ENCODE peak calls at places on chromosome 5, in ten cellular contexts. One of them, this sample, is unnamed.

GRCh38 chr5:143572270-143572669 is 168.8 kb upstream of the NR3C1 start:
- DNase-seq in B cell: no peak
- DNase-seq in fibroblast of villous mesenchyme: no peak
- DNase-seq in DMS153: no peak
- DNase-seq in GM10248: no peak
- DNase-seq in aorta: no peak
- DNase-seq in neural crest cell: no peak
- DNase-seq in GM18507: no peak
- DNase-seq in A549: no peak
- DNase-seq in WTC11: no peak
- DNase-seq in this sample: no peak

GRCh38 chr5:88761269-88761880 is 121.6 kb downstream of the MEF2C start:
- DNase-seq in B cell: no peak
- DNase-seq in fibroblast of villous mesenchyme: no peak
- DNase-seq in DMS153: no peak
- DNase-seq in GM10248: no peak
- DNase-seq in aorta: no peak
- DNase-seq in neural crest cell: no peak
- DNase-seq in GM18507: no peak
- DNase-seq in A549: no peak
- DNase-seq in WTC11: no peak
- DNase-seq in this sample: no peak

GRCh38 chr5:138180183-138180782 is 1.4 kb downstream of the KIF20A start:
- DNase-seq in B cell: no peak
- DNase-seq in fibroblast of villous mesenchyme: peak; percentile 63
- DNase-seq in DMS153: peak; percentile 1
- DNase-seq in GM10248: peak; percentile 53
- DNase-seq in aorta: no peak
- DNase-seq in neural crest cell: peak; percentile 6
- DNase-seq in GM18507: peak; percentile 15
- DNase-seq in A549: peak; percentile 81
- DNase-seq in WTC11: no peak
- DNase-seq in this sample: peak; percentile 15

GRCh38 chr5:96067902-96068614 is 106.4 kb upstream of the ELL2 start:
- DNase-seq in B cell: no peak
- DNase-seq in fibroblast of villous mesenchyme: peak; percentile 90
- DNase-seq in DMS153: no peak
- DNase-seq in GM10248: no peak
- DNase-seq in aorta: no peak
- DNase-seq in neural crest cell: no peak
- DNase-seq in GM18507: no peak
- DNase-seq in A549: peak; percentile 85
- DNase-seq in WTC11: no peak
- DNase-seq in this sample: peak; percentile 70

GRCh38 chr5:10301842-10302610 is 5.7 kb downstream of the CMBL start:
- DNase-seq in B cell: no peak
- DNase-seq in fibroblast of villous mesenchyme: peak; percentile 14
- DNase-seq in DMS153: peak; percentile 39
- DNase-seq in GM10248: no peak
- DNase-seq in aorta: peak; percentile 87
- DNase-seq in neural crest cell: no peak
- DNase-seq in GM18507: no peak
- DNase-seq in A549: peak; percentile 70
- DNase-seq in WTC11: no peak
- DNase-seq in this sample: no peak

GRCh38 chr5:142215915-142216681 is 107.5 kb downstream of the NDFIP1 start:
- DNase-seq in B cell: no peak
- DNase-seq in fibroblast of villous mesenchyme: peak; percentile 98
- DNase-seq in DMS153: no peak
- DNase-seq in GM10248: no peak
- DNase-seq in aorta: peak; percentile 88
- DNase-seq in neural crest cell: no peak
- DNase-seq in GM18507: no peak
- DNase-seq in A549: peak; percentile 65
- DNase-seq in WTC11: no peak
- DNase-seq in this sample: no peak

GRCh38 chr5:109945723-109946480 is 256.2 kb downstream of the MAN2A1 start:
- DNase-seq in B cell: no peak
- DNase-seq in fibroblast of villous mesenchyme: no peak
- DNase-seq in DMS153: no peak
- DNase-seq in GM10248: no peak
- DNase-seq in aorta: no peak
- DNase-seq in neural crest cell: no peak
- DNase-seq in GM18507: no peak
- DNase-seq in A549: no peak
- DNase-seq in WTC11: no peak
- DNase-seq in this sample: no peak

GRCh38 chr5:114208588-114208987 is 153.3 kb upstream of the KCNN2 start:
- DNase-seq in B cell: no peak
- DNase-seq in fibroblast of villous mesenchyme: no peak
- DNase-seq in DMS153: no peak
- DNase-seq in GM10248: no peak
- DNase-seq in aorta: no peak
- DNase-seq in neural crest cell: no peak
- DNase-seq in GM18507: no peak
- DNase-seq in A549: no peak
- DNase-seq in WTC11: no peak
- DNase-seq in this sample: no peak

This sample was measured in T-helper 2 cell treated with Interferon-gamma antibody and Interleukin-4, amounts not matched to agents 5 μg/mL and 100 μg/mL, for 36 hours.